ENCODE peak calls at places on chromosomes 7 and 10, in four cellular contexts. One of them, this sample, is unnamed.

GRCh38 chr7:67019562-67020390 is 23.1 kb downstream of the TYW1 start:
- DNase-seq in thoracic aorta: no peak
- DNase-seq in WERI-Rb-1: peak; percentile 19
- DNase-seq in neural progenitor cell: no peak
- DNase-seq in this sample: no peak

GRCh38 chr7:85554294-85554877 is 367.5 kb upstream of the SEMA3D start:
- DNase-seq in thoracic aorta: no peak
- DNase-seq in WERI-Rb-1: peak; percentile 10
- DNase-seq in neural progenitor cell: peak; percentile 77
- DNase-seq in this sample: no peak

GRCh38 chr7:129569811-129570215 is 41.7 kb upstream of the NRF1 start:
- DNase-seq in thoracic aorta: no peak
- DNase-seq in WERI-Rb-1: no peak
- DNase-seq in neural progenitor cell: no peak
- DNase-seq in this sample: no peak

GRCh38 chr7:122137291-122138077 is 6.6 kb downstream of the AASS start:
- DNase-seq in thoracic aorta: no peak
- DNase-seq in WERI-Rb-1: no peak
- DNase-seq in neural progenitor cell: no peak
- DNase-seq in this sample: no peak

GRCh38 chr7:102836206-102836938 is 76.4 kb upstream of the LRRC17 start:
- DNase-seq in thoracic aorta: no peak
- DNase-seq in WERI-Rb-1: no peak
- DNase-seq in neural progenitor cell: no peak
- DNase-seq in this sample: no peak

GRCh38 chr7:40673285-40673684 is 538.5 kb downstream of the SUGCT start:
- DNase-seq in thoracic aorta: no peak
- DNase-seq in WERI-Rb-1: no peak
- DNase-seq in neural progenitor cell: no peak
- DNase-seq in this sample: no peak

GRCh38 chr10:94218496-94219183 is 144.1 kb downstream of the NOC3L start:
- DNase-seq in thoracic aorta: no peak
- DNase-seq in WERI-Rb-1: no peak
- DNase-seq in neural progenitor cell: no peak
- DNase-seq in this sample: no peak

GRCh38 chr7:135275971-135276580 is 42.4 kb downstream of the STRA8 start:
- DNase-seq in thoracic aorta: no peak
- DNase-seq in WERI-Rb-1: no peak
- DNase-seq in neural progenitor cell: no peak
- DNase-seq in this sample: no peak

GRCh38 chr10:43407576-43408330 is 1.2 kb downstream of the HNRNPF start:
- DNase-seq in thoracic aorta: peak; percentile 82
- DNase-seq in WERI-Rb-1: peak; percentile 80
- DNase-seq in neural progenitor cell: peak; percentile 84
- DNase-seq in this sample: peak; percentile 86

GRCh38 chr10:26488344-26488743 is 50.2 kb downstream of the APBB1IP start:
- DNase-seq in thoracic aorta: no peak
- DNase-seq in WERI-Rb-1: no peak
- DNase-seq in neural progenitor cell: no peak
- DNase-seq in this sample: no peak

GRCh38 chr10:103564116-103564501 is 70.6 kb downstream of the NEURL1 start:
- DNase-seq in thoracic aorta: no peak
- DNase-seq in WERI-Rb-1: no peak
- DNase-seq in neural progenitor cell: no peak
- DNase-seq in this sample: no peak

GRCh38 chr10:101126684-101127628 is 4.1 kb upstream of the TLX1 start:
- DNase-seq in thoracic aorta: no peak
- DNase-seq in WERI-Rb-1: no peak
- DNase-seq in neural progenitor cell: no peak
- DNase-seq in this sample: no peak

GRCh38 chr10:116787018-116787674 is 44.8 kb upstream of the HSPA12A start:
- DNase-seq in thoracic aorta: no peak
- DNase-seq in WERI-Rb-1: no peak
- DNase-seq in neural progenitor cell: no peak
- DNase-seq in this sample: no peak

GRCh38 chr10:18675069-18675801 is 16.0 kb downstream of the ARL5B start:
- DNase-seq in thoracic aorta: no peak
- DNase-seq in WERI-Rb-1: no peak
- DNase-seq in neural progenitor cell: no peak
- DNase-seq in this sample: no peak

GRCh38 chr10:124511205-124512039 is 49.8 kb downstream of the LHPP start:
- DNase-seq in thoracic aorta: no peak
- DNase-seq in WERI-Rb-1: no peak
- DNase-seq in neural progenitor cell: peak; percentile 1
- DNase-seq in this sample: peak; percentile 13

DNA sequence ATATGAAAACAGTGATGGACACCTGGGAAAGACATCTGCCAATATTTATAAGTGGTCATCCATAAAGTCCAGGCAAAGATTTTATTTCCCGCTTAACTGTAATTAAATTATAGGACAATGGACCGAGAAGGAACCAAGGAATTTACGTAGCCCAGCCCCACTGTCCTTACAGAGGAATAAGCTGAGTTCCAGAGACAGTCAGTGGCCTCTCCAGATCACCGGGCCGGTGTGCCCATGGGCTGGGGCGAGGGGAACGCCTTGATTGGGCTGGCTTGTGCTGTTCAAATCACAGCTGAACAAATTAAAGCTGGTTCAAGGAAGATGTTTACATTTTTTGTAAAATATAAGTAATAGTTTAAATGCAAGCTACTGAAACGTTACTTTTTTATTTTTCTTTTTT is 40.7 kb downstream of the PFKP start:
- DNase-seq in thoracic aorta: no peak
- DNase-seq in WERI-Rb-1: no peak
- DNase-seq in neural progenitor cell: no peak
- DNase-seq in this sample: no peak
- H3K36me3 ChIP-seq in thoracic aorta: peaks cover 25% of the 10 kb centered on the region
- H3K36me3 ChIP-seq in WERI-Rb-1: no peaks in the 10 kb centered on the region
- H3K36me3 ChIP-seq in neural progenitor cell: no peaks in the 10 kb centered on the region
- H3K36me3 ChIP-seq in this sample: peaks cover 83% of the 10 kb centered on the region

GRCh38 chr10:72278668-72279393 is 5.1 kb downstream of the DDIT4 start:
- DNase-seq in thoracic aorta: no peak
- DNase-seq in WERI-Rb-1: no peak
- DNase-seq in neural progenitor cell: no peak
- DNase-seq in this sample: no peak
- TF ChIP-seq CTCF in thoracic aorta: no peak
- TF ChIP-seq CTCF in WERI-Rb-1: no peak
- TF ChIP-seq CTCF in neural progenitor cell: peak; percentile 15
- TF ChIP-seq CTCF in this sample: no peak

GRCh38 chr7:35037526-35038339 is 448 bp upstream of the DPY19L1 start:
- DNase-seq in thoracic aorta: peak; percentile 58
- DNase-seq in WERI-Rb-1: peak; percentile 92
- DNase-seq in neural progenitor cell: peak; percentile 98
- DNase-seq in this sample: peak; percentile 89
- H3K27ac ChIP-seq in thoracic aorta: peak overlapping the region; percentile 73
- H3K27ac ChIP-seq in WERI-Rb-1: peak overlapping the region; percentile 94
- H3K27ac ChIP-seq in neural progenitor cell: peak overlapping the region; percentile 79
- H3K27ac ChIP-seq in this sample: peak overlapping the region; percentile 42

DNA sequence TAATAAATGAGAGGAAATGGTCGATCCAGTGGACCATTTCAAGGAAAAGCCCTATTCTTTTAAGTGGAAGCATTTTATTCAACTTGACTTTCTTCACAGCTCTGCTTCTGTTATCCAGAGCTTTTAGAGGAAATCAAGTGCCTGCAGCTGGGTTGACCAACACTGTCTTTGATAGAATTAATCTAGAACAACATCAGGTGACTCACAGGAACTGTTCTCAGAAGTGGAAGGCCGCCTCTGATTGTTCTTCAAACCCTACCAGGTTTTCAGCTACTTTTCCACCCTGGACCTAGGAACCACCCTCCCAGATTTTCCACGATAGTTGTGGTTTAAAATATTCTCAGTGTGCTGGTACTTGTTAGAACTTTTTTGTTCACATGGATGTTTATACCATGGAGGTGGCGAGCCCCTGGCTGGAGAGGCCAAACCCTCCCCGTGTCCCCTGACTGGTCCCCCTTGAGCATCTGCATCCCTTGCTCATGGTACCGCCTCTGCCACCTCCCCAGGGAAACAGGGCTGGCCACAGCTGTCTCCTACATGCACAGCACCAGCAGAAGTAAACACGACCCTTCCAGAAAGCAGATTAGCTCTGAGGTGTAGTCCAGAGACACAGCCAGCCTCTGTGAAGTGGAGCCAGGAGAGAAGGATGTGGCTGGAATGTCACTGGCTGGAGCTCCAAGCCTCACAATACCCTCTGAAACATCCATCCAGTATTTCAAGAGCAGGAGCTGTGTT is 293.3 kb downstream of the USP6NL start:
- DNase-seq in thoracic aorta: no peak
- DNase-seq in WERI-Rb-1: no peak
- DNase-seq in neural progenitor cell: no peak
- DNase-seq in this sample: no peak
- H3K36me3 ChIP-seq in thoracic aorta: peaks cover 35% of the 10 kb centered on the region
- H3K36me3 ChIP-seq in WERI-Rb-1: no peaks in the 10 kb centered on the region
- H3K36me3 ChIP-seq in neural progenitor cell: no peaks in the 10 kb centered on the region
- H3K36me3 ChIP-seq in this sample: no peaks in the 10 kb centered on the region

GRCh38 chr10:114458955-114459354 is 54.7 kb upstream of the AFAP1L2 start:
- DNase-seq in thoracic aorta: no peak
- DNase-seq in WERI-Rb-1: peak; percentile 50
- DNase-seq in neural progenitor cell: peak; percentile 62
- DNase-seq in this sample: no peak
- TF ChIP-seq CTCF in thoracic aorta: no peak
- TF ChIP-seq CTCF in WERI-Rb-1: peak; percentile 66
- TF ChIP-seq CTCF in neural progenitor cell: peak; percentile 63
- TF ChIP-seq CTCF in this sample: peak; percentile 43

GRCh38 chr10:79284158-79284871 is 63.0 kb upstream of the PPIF start:
- DNase-seq in thoracic aorta: no peak
- DNase-seq in WERI-Rb-1: no peak
- DNase-seq in neural progenitor cell: no peak
- DNase-seq in this sample: no peak

GRCh38 chr10:79289801-79290200 is 57.5 kb upstream of the PPIF start:
- DNase-seq in thoracic aorta: no peak
- DNase-seq in WERI-Rb-1: no peak
- DNase-seq in neural progenitor cell: no peak
- DNase-seq in this sample: no peak

GRCh38 chr10:79286318-79286951 is 60.8 kb upstream of the PPIF start:
- DNase-seq in thoracic aorta: no peak
- DNase-seq in WERI-Rb-1: no peak
- DNase-seq in neural progenitor cell: no peak
- DNase-seq in this sample: no peak

GRCh38 chr10:79285315-79286185 is 61.7 kb upstream of the PPIF start:
- DNase-seq in thoracic aorta: no peak
- DNase-seq in WERI-Rb-1: no peak
- DNase-seq in neural progenitor cell: no peak
- DNase-seq in this sample: no peak

DNA sequence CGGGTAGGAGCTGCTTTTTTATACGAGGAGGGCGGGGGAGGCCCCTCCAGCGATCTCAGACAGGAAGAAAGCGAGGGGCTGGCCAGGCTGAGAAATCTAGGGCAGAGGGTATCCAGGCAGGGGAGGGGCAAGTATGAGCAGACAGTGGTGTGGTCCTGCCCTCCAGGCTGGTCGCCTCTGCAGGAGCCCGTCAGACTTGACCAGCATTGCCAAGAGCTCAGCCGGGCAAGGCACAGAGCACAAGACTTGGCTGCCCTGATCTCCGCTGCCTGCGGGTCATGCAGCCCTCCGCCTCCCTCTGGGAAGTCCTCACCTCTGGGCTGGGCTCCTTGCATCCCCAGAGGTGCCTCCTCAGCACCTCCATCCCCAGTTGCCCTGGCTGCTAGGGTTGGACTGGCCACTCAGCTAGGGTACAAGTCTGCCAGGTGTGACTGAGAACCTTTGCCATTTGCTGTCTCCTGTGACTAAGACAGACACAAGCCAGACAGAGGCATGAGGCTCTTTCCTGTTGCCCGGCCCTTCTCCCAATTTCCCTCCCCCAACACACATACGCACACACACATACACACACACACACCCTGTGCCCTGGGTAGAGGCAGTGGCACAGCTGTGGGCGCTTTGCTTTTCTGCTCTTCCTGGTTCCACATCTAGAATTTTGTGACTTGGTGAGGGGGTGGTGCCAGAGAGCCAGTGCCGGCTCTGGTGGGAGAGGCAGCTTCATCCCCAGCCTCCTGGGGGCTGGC is 59.1 kb upstream of the PPIF start:
- DNase-seq in thoracic aorta: no peak
- DNase-seq in WERI-Rb-1: no peak
- DNase-seq in neural progenitor cell: no peak
- DNase-seq in this sample: no peak
- H3K27ac ChIP-seq in thoracic aorta: no peak overlapping the region
- H3K27ac ChIP-seq in WERI-Rb-1: no peak overlapping the region
- H3K27ac ChIP-seq in neural progenitor cell: no peak overlapping the region
- H3K27ac ChIP-seq in this sample: no peak overlapping the region

DNA sequence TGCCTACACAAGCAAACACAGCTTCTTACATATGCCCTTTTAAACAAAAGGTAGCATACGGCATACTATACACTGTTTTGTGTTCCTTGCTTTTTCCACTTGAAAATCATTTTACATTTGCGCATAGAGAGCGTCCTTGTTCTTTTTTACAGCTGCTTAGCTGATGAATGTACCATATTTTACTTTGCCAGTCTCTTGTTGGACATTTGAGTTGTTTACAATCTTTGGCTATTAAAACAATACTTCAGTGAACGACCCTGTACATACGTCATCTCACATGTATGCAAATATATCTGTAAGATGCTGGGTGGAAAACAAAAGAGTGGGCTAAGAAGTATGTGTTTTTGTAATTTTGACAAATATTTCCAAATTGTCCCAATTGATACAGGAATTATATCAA is 7.7 kb downstream of the GOT1 start:
- DNase-seq in thoracic aorta: no peak
- DNase-seq in WERI-Rb-1: no peak
- DNase-seq in neural progenitor cell: no peak
- DNase-seq in this sample: no peak
- H3K36me3 ChIP-seq in thoracic aorta: peaks cover 18% of the 10 kb centered on the region
- H3K36me3 ChIP-seq in WERI-Rb-1: peaks cover 30% of the 10 kb centered on the region
- H3K36me3 ChIP-seq in neural progenitor cell: no peaks in the 10 kb centered on the region
- H3K36me3 ChIP-seq in this sample: peaks cover 79% of the 10 kb centered on the region

GRCh38 chr10:77577666-77578229 is 59.9 kb downstream of the KCNMA1 start:
- DNase-seq in thoracic aorta: no peak
- DNase-seq in WERI-Rb-1: peak; percentile 31
- DNase-seq in neural progenitor cell: no peak
- DNase-seq in this sample: no peak

GRCh38 chr10:77581738-77582137 is 55.9 kb downstream of the KCNMA1 start:
- DNase-seq in thoracic aorta: no peak
- DNase-seq in WERI-Rb-1: no peak
- DNase-seq in neural progenitor cell: no peak
- DNase-seq in this sample: no peak

GRCh38 chr10:77578583-77579227 is 58.9 kb downstream of the KCNMA1 start:
- DNase-seq in thoracic aorta: no peak
- DNase-seq in WERI-Rb-1: no peak
- DNase-seq in neural progenitor cell: no peak
- DNase-seq in this sample: no peak

GRCh38 chr10:77582710-77583115 is 54.9 kb downstream of the KCNMA1 start:
- DNase-seq in thoracic aorta: no peak
- DNase-seq in WERI-Rb-1: no peak
- DNase-seq in neural progenitor cell: no peak
- DNase-seq in this sample: peak; percentile 89

DNA sequence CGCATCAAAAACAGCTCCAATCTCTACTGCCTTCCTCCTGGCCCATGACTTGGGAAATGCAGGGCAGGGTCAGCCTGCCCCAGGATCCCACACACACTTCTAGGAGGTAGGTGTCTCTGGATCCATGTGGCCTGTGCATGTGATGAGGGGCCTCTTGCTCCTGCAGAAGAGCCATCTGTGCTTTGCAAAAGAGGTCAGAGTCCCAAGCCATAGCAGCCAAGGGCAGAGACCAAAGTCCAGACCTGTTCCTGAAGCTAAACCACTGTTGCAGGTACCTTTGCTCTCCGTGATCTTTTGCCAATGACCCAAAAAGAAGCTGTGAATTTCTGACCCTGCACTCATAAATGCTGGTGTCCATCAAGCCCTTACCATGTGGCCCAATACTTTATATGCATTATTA is 57.1 kb downstream of the KCNMA1 start:
- DNase-seq in thoracic aorta: no peak
- DNase-seq in WERI-Rb-1: no peak
- DNase-seq in neural progenitor cell: no peak
- DNase-seq in this sample: no peak
- TF ChIP-seq CTCF in thoracic aorta: no peak
- TF ChIP-seq CTCF in WERI-Rb-1: no peak
- TF ChIP-seq CTCF in neural progenitor cell: no peak
- TF ChIP-seq CTCF in this sample: no peak